ENCODE peak calls at places on chromosomes 1 and 21, in five cellular contexts. R is ureter; Z is GM20000; D is stimulated activated CD8-positive, alpha-beta memory T cell treated with anti-CD3 and anti-CD28 coated beads, Interleukin-15, amount 100 ng/mL, for 24 hours; P is NCI-H1105. Q is an unnamed sample.

GRCh38 chr1:1440262-1440772 is 4.8 kb downstream of the VWA1 start:
- DNase-seq in P (no peak), D (no peak), Z (peak), R (no peak), Q (no peak)

GRCh38 chr1:15680614-15681345 is 3.3 kb upstream of the PLEKHM2 start:
- DNase-seq in P (no peak), Z (no peak), R (no peak), D (no peak), Q (no peak)

GRCh38 chr1:168408531-168409242 is 128.0 kb downstream of the TBX19 start:
- DNase-seq in R (no peak), D (peak), Z (peak), P (no peak), Q (no peak)

GRCh38 chr1:235952950-235953615 is 86.4 kb upstream of the LYST start:
- DNase-seq in R (no peak), D (no peak), P (no peak), Z (peak), Q (no peak)

GRCh38 chr1:87806377-87807094 is 477.9 kb downstream of the LMO4 start:
- DNase-seq in D (no peak), Z (no peak), R (no peak), P (no peak), Q (no peak)

GRCh38 chr1:33005117-33005811 is 31.4 kb downstream of the AK2 start:
- DNase-seq in P (no peak), D (no peak), R (no peak), Z (no peak), Q (no peak)

GRCh38 chr1:209610378-209610905 is 26.9 kb downstream of the CAMK1G start:
- DNase-seq in R (no peak), D (no peak), P (no peak), Z (no peak), Q (no peak)

GRCh38 chr1:35577071-35577998 is 4.2 kb downstream of the TFAP2E start:
- DNase-seq in P (no peak), D (no peak), Z (peak), R (no peak), Q (peak)

GRCh38 chr1:31596737-31597097 is 20.4 kb downstream of the TINAGL1 start:
- DNase-seq in R (no peak), Z (no peak), D (no peak), P (no peak), Q (no peak)

GRCh38 chr1:111592389-111593361 is 26.9 kb upstream of the RAP1A start:
- DNase-seq in P (no peak), R (peak), Z (peak), D (peak), Q (no peak)

GRCh38 chr21:46001821-46002681 is 20.5 kb downstream of the COL6A1 start:
- DNase-seq in P (no peak), Z (peak), R (peak), D (no peak), Q (no peak)

GRCh38 chr21:45873418-45873817 is 108.2 kb upstream of the COL6A1 start:
- DNase-seq in R (no peak), Z (no peak), D (no peak), P (no peak), Q (no peak)

GRCh38 chr1:6025269-6026094 is 20.2 kb upstream of the KCNAB2 start:
- DNase-seq in Z (no peak), R (no peak), P (no peak), D (no peak), Q (no peak)

GRCh38 chr1:192232859-192233417 is 74.7 kb downstream of the RGS18 start:
- DNase-seq in P (no peak), R (no peak), Z (no peak), D (no peak), Q (no peak)

GRCh38 chr1:153968000-153968363 is 280 bp downstream of the CREB3L4 start:
- DNase-seq in P (peak), R (no peak), Z (no peak), D (no peak), Q (peak)

GRCh38 chr1:203036537-203036936 is 10.2 kb downstream of the PPFIA4 start:
- DNase-seq in D (no peak), P (no peak), Z (no peak), R (no peak), Q (no peak)

GRCh38 chr21:42109473-42109872 is 38.4 kb downstream of the UMODL1 start:
- DNase-seq in D (no peak), R (no peak), P (no peak), Z (no peak), Q (no peak)

GRCh38 chr1:16903054-16903453 is 7.3 kb downstream of the RNU1-2 start:
- DNase-seq in Z (no peak), D (no peak), R (peak), P (no peak), Q (no peak)

GRCh38 chr1:164787834-164788231 is 228.8 kb downstream of the PBX1 start:
- DNase-seq in Z (no peak), P (peak), D (no peak), R (no peak), Q (no peak)

GRCh38 chr1:173477286-173478098 is at the start of gene PRDX6:
- DNase-seq in P (peak), Z (peak), D (no peak), R (peak), Q (peak)

GRCh38 chr1:168504064-168504837 is 39.5 kb downstream of the XCL2 start:
- DNase-seq in Z (peak), P (no peak), D (no peak), R (no peak), Q (no peak)

GRCh38 chr1:115067460-115067859 is 21.8 kb downstream of the TSPAN2 start:
- DNase-seq in R (no peak), D (no peak), P (no peak), Z (no peak), Q (no peak)

Q was measured in H1.